ENCODE peak calls at places on chromosomes 12 and 14, in six cellular contexts. B, A, U, G, X and I are unnamed samples.

GRCh38 chr14:102827716-102828115 is 50.5 kb downstream of the TRAF3 start:
- DNase-seq in X (no peak), U (no peak), G (no peak), A (no peak), B (no peak), I (no peak)

GRCh38 chr12:94421868-94422740 is 37.6 kb downstream of the CEP83 start:
- DNase-seq in A (no peak), X (no peak), U (no peak), B (no peak), G (no peak), I (no peak)

GRCh38 chr14:59356298-59356697 is 108.9 kb downstream of the GPR135 start:
- DNase-seq in G (no peak), U (no peak), B (peak), A (no peak), X (no peak), I (no peak)

GRCh38 chr12:22974865-22975264 is 349.9 kb downstream of the ETNK1 start:
- DNase-seq in X (peak), B (no peak), G (no peak), A (peak), U (no peak), I (no peak)

GRCh38 chr14:103973354-103973753 is 31.0 kb upstream of the RD3L start:
- DNase-seq in G (no peak), X (peak), U (no peak), B (no peak), A (no peak), I (no peak)

GRCh38 chr14:102318781-102319276 is 717 bp upstream of the ZNF839 start:
- DNase-seq in G (no peak), U (no peak), X (no peak), B (no peak), A (no peak), I (no peak)

GRCh38 chr14:42665083-42665482 is 1058.4 kb downstream of the LRFN5 start:
- DNase-seq in B (no peak), X (no peak), G (no peak), A (no peak), U (no peak), I (no peak)

GRCh38 chr14:63203618-63204406 is 431 bp upstream of the RHOJ start:
- DNase-seq in B (no peak), G (no peak), U (peak), X (peak), A (peak), I (no peak)

GRCh38 chr12:65171073-65171472 is 1.7 kb downstream of the LEMD3 start:
- DNase-seq in X (no peak), G (no peak), U (no peak), B (no peak), A (no peak), I (no peak)

GRCh38 chr12:104588048-104588942 is 131.5 kb downstream of the CHST11 start:
- DNase-seq in U (no peak), B (no peak), A (no peak), G (no peak), X (no peak), I (no peak)

GRCh38 chr14:54893151-54893760 is 9.4 kb downstream of the GCH1 start:
- DNase-seq in G (no peak), A (peak), U (no peak), B (no peak), X (peak), I (no peak)

GRCh38 chr12:57243521-57244305 is 7.3 kb downstream of the STAC3 start:
- DNase-seq in B (no peak), A (peak), X (peak), U (no peak), G (no peak), I (peak)

GRCh38 chr12:75944097-75944904 is 87.3 kb downstream of the PHLDA1 start:
- DNase-seq in G (peak), U (peak), B (no peak), A (peak), X (peak), I (no peak)

GRCh38 chr12:4271433-4272013 is 2.0 kb upstream of the CCND2 start:
- DNase-seq in U (no peak), A (no peak), B (no peak), G (peak), X (no peak), I (no peak)

GRCh38 chr14:68664225-68664681 is 128.6 kb downstream of the ZFP36L1 start:
- DNase-seq in A (no peak), B (no peak), U (no peak), G (peak), X (no peak), I (no peak)

GRCh38 chr14:101547961-101548669 is 13.2 kb upstream of the DIO3 start:
- DNase-seq in X (no peak), B (no peak), A (no peak), G (no peak), U (no peak), I (no peak)

GRCh38 chr12:105358789-105359188 is 28.3 kb downstream of the C12orf75 start:
- DNase-seq in U (no peak), A (no peak), B (no peak), X (no peak), G (peak), I (no peak)

GRCh38 chr12:7092229-7092985 is at the start of gene C1R:
- DNase-seq in U (no peak), X (peak), G (no peak), B (peak), A (peak), I (peak)

GRCh38 chr12:6229823-6230222 is 29.6 kb downstream of the CD9 start:
- DNase-seq in U (no peak), X (no peak), G (no peak), A (peak), B (no peak), I (no peak)

GRCh38 chr12:114701104-114701414 is 17.1 kb upstream of the TBX3 start:
- DNase-seq in G (no peak), A (no peak), B (no peak), U (no peak), X (no peak), I (no peak)

GRCh38 chr12:51976376-51977160 is 25.1 kb downstream of the ACVR1B start:
- DNase-seq in G (no peak), X (no peak), A (peak), B (no peak), U (no peak), I (no peak)

GRCh38 chr12:32400114-32400672 is 835 bp downstream of the FGD4 start:
- DNase-seq in X (peak), G (no peak), A (no peak), U (peak), B (no peak), I (no peak)

GRCh38 chr12:40689576-40689975 is 2.7 kb upstream of the CNTN1 start:
- DNase-seq in B (no peak), X (no peak), G (no peak), U (no peak), A (no peak), I (no peak)

GRCh38 chr12:40692617-40693502 is 621 bp downstream of the CNTN1 start:
- DNase-seq in B (no peak), X (no peak), U (no peak), A (no peak), G (no peak), I (no peak)

GRCh38 chr12:40693503-40693863 is 1.2 kb downstream of the CNTN1 start:
- DNase-seq in A (no peak), U (no peak), G (no peak), B (no peak), X (no peak), I (no peak)

GRCh38 chr12:40688085-40688725 is 4.0 kb upstream of the CNTN1 start:
- DNase-seq in X (no peak), B (no peak), A (no peak), G (no peak), U (no peak), I (no peak)

DNA sequence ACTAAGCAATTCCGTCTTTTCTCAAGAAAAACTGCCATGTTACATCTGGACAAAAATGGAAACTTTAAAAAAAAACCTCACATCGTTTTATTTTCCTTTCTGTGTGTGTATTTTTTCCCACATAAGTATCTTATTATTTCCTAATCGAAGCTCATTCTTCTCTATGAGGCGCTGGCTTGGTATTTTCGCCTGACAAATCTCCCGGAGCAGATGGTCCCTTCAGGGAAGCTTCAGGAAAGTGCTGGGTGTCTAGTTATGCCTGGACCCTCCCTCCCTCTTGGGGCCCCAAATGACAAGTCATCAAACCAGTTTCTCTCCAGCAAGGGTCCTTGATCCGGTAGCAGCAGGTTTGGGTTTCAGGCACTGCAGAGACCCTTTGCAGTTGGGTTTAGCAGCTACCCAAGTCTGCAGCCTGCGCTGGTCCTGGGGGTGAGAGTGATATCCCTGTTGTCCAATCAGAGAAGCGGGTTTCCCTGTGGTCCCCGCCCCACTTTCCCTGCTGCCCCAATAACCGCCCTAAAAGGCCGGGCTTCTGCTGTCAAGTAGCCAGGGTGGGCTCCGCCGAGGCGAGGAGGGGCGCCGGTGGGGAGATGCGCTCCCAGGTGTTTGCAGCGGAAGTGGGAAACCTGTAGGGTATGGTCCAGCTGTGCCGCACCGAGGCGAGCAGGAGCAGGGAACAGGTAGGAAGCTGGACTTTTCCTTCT is at the start of gene CNTN1:
- DNase-seq in X (peak), G (no peak), U (peak), A (no peak), B (peak), I (no peak)
- TF ChIP-seq POLR2A in X (no peak), G (no peak), U (no peak), A (no peak), B (no peak), I (no peak)

GRCh38 chr14:56794088-56794556 is 16.2 kb downstream of the OTX2 start:
- DNase-seq in A (no peak), U (no peak), G (no peak), B (no peak), X (no peak), I (no peak)
- TF ChIP-seq POLR2AphosphoS5 in A (no peak), U (no peak), G (no peak), B (no peak), X (no peak), I (no peak)

GRCh38 chr12:49092086-49092815 is 2.4 kb downstream of the DHH start:
- DNase-seq in B (no peak), A (peak), X (peak), U (no peak), G (no peak), I (peak)
- TF ChIP-seq TAF1 in B (no peak), A (no peak), X (peak), U (no peak), G (no peak), I (no peak)

DNA sequence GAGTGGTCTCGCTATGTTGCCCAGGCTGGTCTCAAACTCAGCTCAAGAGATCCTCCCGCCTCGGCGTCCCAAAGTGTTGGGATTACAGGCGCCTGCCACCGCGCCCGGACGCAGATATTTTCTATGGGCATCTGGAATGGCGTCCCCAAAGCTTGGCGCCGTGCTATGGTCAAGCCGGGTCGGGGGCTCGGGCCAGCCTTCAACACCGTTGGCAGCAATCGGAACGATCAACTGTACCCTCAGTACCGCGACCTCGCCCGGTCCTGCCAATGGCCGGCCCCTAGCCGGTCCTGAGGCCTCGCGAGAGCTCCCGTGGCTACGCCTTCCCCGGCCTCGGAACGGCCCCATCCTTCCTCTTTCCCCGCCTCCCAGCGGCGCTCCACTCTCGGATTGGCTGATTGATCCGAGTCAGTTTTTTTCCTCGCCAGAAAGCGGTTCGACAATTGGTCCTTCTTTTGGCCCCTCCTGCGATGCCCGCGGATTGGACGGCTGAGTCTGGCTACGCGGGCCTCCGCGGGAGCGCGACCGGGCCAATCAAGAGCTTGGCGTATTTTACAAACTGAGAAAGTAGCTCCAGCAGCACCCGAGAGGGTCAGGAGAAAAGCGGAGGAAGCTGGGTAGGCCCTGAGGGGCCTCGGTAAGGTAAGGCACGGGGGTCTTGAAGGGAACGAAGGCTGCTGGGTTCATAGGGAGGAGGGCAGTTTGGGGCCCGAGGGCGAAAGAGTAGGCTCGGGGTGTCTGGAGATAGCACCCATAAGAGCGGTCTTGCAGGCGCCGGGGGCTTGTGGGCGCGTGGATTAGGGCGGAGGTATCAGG is at the start of gene TROAP:
- DNase-seq in B (peak), X (peak), A (peak), G (peak), U (peak), I (peak)
- TF ChIP-seq POLR2A in B (peak), X (peak), A (peak), G (peak), U (peak), I (peak)

GRCh38 chr12:54259194-54260011 is 20.5 kb downstream of the CBX5 start:
- DNase-seq in A (no peak), U (peak), G (peak), X (peak), B (peak), I (peak)
- TF ChIP-seq POLR2AphosphoS5 in A (no peak), U (peak), G (no peak), X (no peak), B (no peak), I (no peak)

GRCh38 chr12:15831315-15831993 is 42.3 kb upstream of the EPS8 start:
- DNase-seq in U (no peak), G (no peak), A (no peak), X (no peak), B (no peak), I (no peak)

GRCh38 chr12:15830538-15830937 is 41.4 kb upstream of the EPS8 start:
- DNase-seq in B (no peak), U (no peak), X (no peak), G (no peak), A (no peak), I (no peak)

GRCh38 chr12:15838986-15839385 is 43.2 kb upstream of the STRAP start:
- DNase-seq in X (no peak), B (no peak), U (no peak), A (no peak), G (no peak), I (no peak)

GRCh38 chr12:15837141-15837781 is 44.9 kb upstream of the STRAP start:
- DNase-seq in G (no peak), U (no peak), X (no peak), A (no peak), B (no peak), I (no peak)

GRCh38 chr12:15834575-15834974 is 45.4 kb upstream of the EPS8 start:
- DNase-seq in U (no peak), A (no peak), X (no peak), G (no peak), B (no peak), I (no peak)
- TF ChIP-seq TAF1 in U (no peak), A (no peak), X (no peak), G (no peak), B (no peak), I (no peak)

DNA sequence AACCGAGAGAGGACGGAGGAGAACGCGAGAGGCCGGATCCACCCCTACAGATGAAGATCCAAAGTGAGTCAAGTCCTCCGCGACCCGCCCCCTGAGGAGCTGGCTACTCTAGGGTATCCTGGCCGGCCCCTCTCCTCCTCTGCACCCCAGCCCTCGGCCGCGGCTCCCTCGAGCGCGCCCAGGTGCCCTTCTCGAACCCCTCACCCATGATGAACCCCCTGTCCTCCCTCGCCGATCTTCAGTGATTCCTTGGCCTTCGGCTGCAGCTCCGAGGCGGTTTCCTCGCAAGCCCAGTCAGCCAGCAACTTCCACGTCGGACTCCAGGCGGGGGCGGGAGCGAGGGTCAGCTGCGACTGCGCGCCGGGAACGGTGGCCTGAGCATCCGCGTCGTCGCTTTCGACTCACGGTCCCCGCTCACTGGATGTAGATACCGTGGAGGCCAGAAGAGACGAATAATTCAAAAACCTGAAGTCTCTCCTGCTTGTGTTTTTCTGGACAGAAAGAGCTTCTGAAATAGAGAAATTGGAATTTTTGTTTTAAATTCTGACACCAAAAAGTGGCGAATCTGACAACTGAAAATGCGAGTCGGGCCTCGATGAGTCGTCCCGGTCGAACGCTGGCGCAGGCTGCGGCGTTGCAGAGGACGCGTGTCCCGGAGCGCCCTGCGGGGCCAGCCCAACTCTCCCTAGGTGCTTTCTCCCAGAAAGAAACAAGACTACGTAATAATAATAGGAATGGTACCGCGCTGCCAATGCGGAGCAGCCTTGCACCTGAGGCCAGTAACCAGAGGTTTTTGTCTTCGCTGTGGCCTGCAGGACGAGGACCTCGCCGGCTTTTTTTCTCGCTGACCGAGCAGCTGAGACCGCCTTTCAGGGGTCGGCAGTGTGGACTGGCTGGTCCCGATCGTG is at the start of gene ARL1:
- DNase-seq in X (peak), A (peak), B (peak), G (peak), U (no peak), I (peak)
- TF ChIP-seq POLR2A in X (peak), A (peak), B (peak), G (peak), U (peak), I (peak)

GRCh38 chr12:91142184-91142583 is 30.9 kb upstream of the LUM start:
- DNase-seq in X (no peak), U (no peak), B (no peak), A (no peak), G (no peak), I (no peak)
- TF ChIP-seq POLR2AphosphoS5 in X (no peak), U (no peak), B (no peak), A (no peak), G (no peak), I (no peak)